ENCODE peak calls at places on chromosome 10, in four cellular contexts. A is K562, N is HepG2, E is GM12878. T is an unnamed sample.

GRCh38 chr10:131909014-131909808 is 8.4 kb downstream of the PPP2R2D start:
- DNase-seq in A (no peak), E (no peak), N (no peak), T (no peak)

GRCh38 chr10:11610855-11611247 is 599 bp downstream of the USP6NL start:
- DNase-seq in N (no peak), E (no peak), A (no peak), T (peak)

GRCh38 chr10:14750900-14751575 is 23.7 kb downstream of the FAM107B start:
- DNase-seq in A (no peak), E (no peak), N (no peak), T (no peak)

GRCh38 chr10:89351402-89352038 is 23.7 kb downstream of the IFIT3 start:
- DNase-seq in E (peak), A (no peak), N (no peak), T (no peak)

GRCh38 chr10:4532467-4532866 is 293.5 kb upstream of the AKR1E2 start:
- DNase-seq in N (no peak), E (no peak), A (no peak), T (no peak)

GRCh38 chr10:49614242-49615198 is 683 bp downstream of the CHAT start:
- DNase-seq in E (no peak), N (no peak), A (no peak), T (no peak)

GRCh38 chr10:85420501-85421191 is 945.9 kb downstream of the GRID1 start:
- DNase-seq in N (no peak), E (no peak), A (no peak), T (no peak)

GRCh38 chr10:118401708-118402107 is 59.6 kb upstream of the FAM204A start:
- DNase-seq in A (no peak), E (no peak), N (no peak), T (no peak)

GRCh38 chr10:35533565-35533964 is 71.6 kb upstream of the GJD4 start:
- DNase-seq in N (no peak), E (no peak), A (no peak), T (no peak)

GRCh38 chr10:22823109-22823508 is 104.7 kb upstream of the ARMC3 start:
- DNase-seq in E (peak), A (no peak), N (peak), T (no peak)

GRCh38 chr10:108352771-108353170 is 1188.3 kb upstream of the SORCS1 start:
- DNase-seq in A (no peak), N (no peak), E (no peak), T (no peak)

GRCh38 chr10:14601872-14602725 is 172.6 kb downstream of the FAM107B start:
- DNase-seq in N (peak), A (peak), E (peak), T (no peak)

GRCh38 chr10:27618036-27618615 is 114.0 kb downstream of the RAB18 start:
- DNase-seq in E (no peak), A (no peak), N (no peak), T (no peak)

GRCh38 chr10:58017719-58018367 is 249.9 kb downstream of the IPMK start:
- DNase-seq in N (no peak), A (no peak), E (no peak), T (no peak)

GRCh38 chr10:44459677-44460076 is 74.8 kb upstream of the CXCL12 start:
- DNase-seq in E (no peak), A (no peak), N (no peak), T (no peak)

GRCh38 chr10:119360181-119360921 is 153.0 kb downstream of the GRK5 start:
- DNase-seq in A (peak), E (no peak), N (no peak), T (peak)

GRCh38 chr10:89481662-89482061 is 53.7 kb downstream of the SLC16A12 start:
- DNase-seq in E (no peak), N (no peak), A (no peak), T (no peak)

GRCh38 chr10:69866688-69867461 is 65.2 kb downstream of the COL13A1 start:
- DNase-seq in A (no peak), N (no peak), E (no peak), T (no peak)

GRCh38 chr10:104334561-104334960 is 3.7 kb downstream of the ITPRIP start:
- DNase-seq in E (no peak), N (no peak), A (no peak), T (no peak)

GRCh38 chr10:62687230-62687748 is 117.2 kb upstream of the ADO start:
- DNase-seq in E (no peak), A (no peak), N (no peak), T (no peak)

GRCh38 chr10:94397549-94398370 is 4.6 kb upstream of the TBC1D12 start:
- DNase-seq in E (no peak), N (peak), A (peak), T (no peak)
- TF ChIP-seq FOXM1 in E (no peak), N (no peak), A (no peak), T (no peak)

GRCh38 chr10:8310930-8311329 is 256.4 kb downstream of the GATA3 start:
- DNase-seq in A (no peak), N (no peak), E (no peak), T (no peak)

GRCh38 chr10:8314486-8314885 is 260.0 kb downstream of the GATA3 start:
- DNase-seq in N (no peak), A (no peak), E (no peak), T (no peak)

GRCh38 chr10:8311526-8312070 is 257.1 kb downstream of the GATA3 start:
- DNase-seq in N (no peak), A (no peak), E (no peak), T (no peak)

GRCh38 chr10:8312079-8312478 is 257.6 kb downstream of the GATA3 start:
- DNase-seq in N (no peak), A (no peak), E (no peak), T (no peak)

GRCh38 chr10:8312861-8313260 is 258.4 kb downstream of the GATA3 start:
- DNase-seq in A (no peak), E (no peak), N (no peak), T (no peak)
- TF ChIP-seq TARDBP in A (no peak), E (no peak), N (no peak), T (no peak)

GRCh38 chr10:73096452-73097304 is at the start of gene P4HA1:
- DNase-seq in E (peak), N (peak), A (peak), T (peak)

GRCh38 chr10:73095479-73096021 is 1.1 kb downstream of the P4HA1 start:
- DNase-seq in N (peak), A (peak), E (no peak), T (peak)

GRCh38 chr10:73096041-73096451 is 620 bp downstream of the P4HA1 start:
- DNase-seq in A (peak), N (no peak), E (no peak), T (peak)

GRCh38 chr10:73099141-73099540 is 2.5 kb upstream of the P4HA1 start:
- DNase-seq in E (no peak), N (no peak), A (no peak), T (no peak)

DNA sequence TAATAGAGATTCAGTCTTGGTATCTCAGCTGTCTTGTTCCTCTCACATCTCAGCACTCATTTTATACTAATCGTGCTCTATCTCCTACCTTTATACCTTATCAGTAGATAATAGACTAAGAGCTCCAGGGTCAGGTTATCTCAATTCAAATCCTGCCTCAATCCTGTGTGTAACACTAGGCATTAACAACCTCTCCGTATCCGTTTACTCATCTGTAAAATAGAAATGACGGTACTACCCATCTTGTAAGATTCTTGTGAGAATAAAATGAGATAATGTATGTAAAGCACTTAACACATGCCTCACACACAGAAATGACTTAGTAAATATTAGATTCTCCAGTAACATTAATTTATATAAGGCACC is 622 bp upstream of the P4HA1 start:
- DNase-seq in E (no peak), A (no peak), N (no peak), T (no peak)
- TF ChIP-seq FOXM1 in E (no peak), A (no peak), N (no peak), T (no peak)

GRCh38 chr10:24277771-24278518 is 69.0 kb downstream of the KIAA1217 start:
- DNase-seq in E (no peak), A (no peak), N (no peak), T (no peak)
- TF ChIP-seq TARDBP in E (no peak), A (no peak), N (no peak), T (no peak)

GRCh38 chr10:71382028-71382427 is 14.7 kb upstream of the CDH23 start:
- DNase-seq in E (no peak), N (no peak), A (no peak), T (no peak)
- TF ChIP-seq FOXM1 in E (no peak), N (no peak), A (no peak), T (no peak)

T was measured in HEK293T.